ENCODE peak calls at places on chromosomes 7 and 10, in seven cellular contexts. X is GM20000, F is stomach, A is RWPE1, W is OCI-LY7, H is dorsolateral prefrontal cortex, T is uterus. R is an unnamed sample.

GRCh38 chr10:69677914-69678654 is 48.0 kb downstream of the FAM241B start:
- DNase-seq in H (no peak), X (no peak), A (no peak), W (no peak), F (no peak), T (no peak), R (no peak)

GRCh38 chr10:116272497-116273221 is at the start of gene GFRA1:
- DNase-seq in H (no peak), A (no peak), W (no peak), T (peak; percentile 52), F (no peak), X (peak; percentile 63), R (no peak)

GRCh38 chr7:40763319-40764287 is 628.8 kb downstream of the SUGCT start:
- DNase-seq in X (no peak), H (no peak), F (no peak), W (peak; percentile 13), T (no peak), A (no peak), R (no peak)

GRCh38 chr7:41996381-41997035 is 240.5 kb downstream of the GLI3 start:
- DNase-seq in F (no peak), T (no peak), W (peak; percentile 11), A (peak; percentile 93), H (no peak), X (no peak), R (no peak)

GRCh38 chr10:71683301-71683700 is 36.3 kb downstream of the C10orf105 start:
- DNase-seq in A (no peak), T (no peak), F (no peak), H (no peak), X (no peak), W (no peak), R (no peak)

GRCh38 chr10:5047912-5048628 is 44.4 kb upstream of the AKR1C2 start:
- DNase-seq in W (no peak), F (no peak), X (no peak), H (no peak), T (no peak), A (peak; percentile 25), R (no peak)

GRCh38 chr7:151383638-151384351 is 26.0 kb downstream of the WDR86 start:
- DNase-seq in A (peak; percentile 32), T (no peak), W (no peak), F (no peak), X (no peak), H (peak; percentile 27), R (no peak)

GRCh38 chr7:139699640-139700504 is 77.9 kb downstream of the HIPK2 start:
- DNase-seq in W (no peak), H (no peak), T (no peak), A (no peak), X (no peak), F (peak; percentile 25), R (no peak)

GRCh38 chr10:36187382-36188042 is 545.4 kb upstream of the FZD8 start:
- DNase-seq in H (no peak), W (no peak), A (no peak), F (no peak), T (peak; percentile 21), X (no peak), R (no peak)

GRCh38 chr7:50954716-50955115 is 172.0 kb upstream of the GRB10 start:
- DNase-seq in W (no peak), X (no peak), T (no peak), A (no peak), H (no peak), F (no peak), R (no peak)

GRCh38 chr7:22386865-22387264 is 29.9 kb upstream of the RAPGEF5 start:
- DNase-seq in W (no peak), H (no peak), X (peak; percentile 20), T (no peak), A (no peak), F (no peak), R (no peak)
- TF ChIP-seq CTCF in W (no peak), H (no peak), X (no peak), T (no peak), A (no peak), F (no peak), R (no peak)

GRCh38 chr7:3995187-3995586 is 686.9 kb upstream of the FOXK1 start:
- DNase-seq in H (no peak), X (no peak), W (peak; percentile 18), T (no peak), F (no peak), A (peak; percentile 10), R (no peak)
- TF ChIP-seq CTCF in H (no peak), X (no peak), W (peak; percentile 58), T (no peak), F (no peak), A (no peak), R (no peak)

DNA sequence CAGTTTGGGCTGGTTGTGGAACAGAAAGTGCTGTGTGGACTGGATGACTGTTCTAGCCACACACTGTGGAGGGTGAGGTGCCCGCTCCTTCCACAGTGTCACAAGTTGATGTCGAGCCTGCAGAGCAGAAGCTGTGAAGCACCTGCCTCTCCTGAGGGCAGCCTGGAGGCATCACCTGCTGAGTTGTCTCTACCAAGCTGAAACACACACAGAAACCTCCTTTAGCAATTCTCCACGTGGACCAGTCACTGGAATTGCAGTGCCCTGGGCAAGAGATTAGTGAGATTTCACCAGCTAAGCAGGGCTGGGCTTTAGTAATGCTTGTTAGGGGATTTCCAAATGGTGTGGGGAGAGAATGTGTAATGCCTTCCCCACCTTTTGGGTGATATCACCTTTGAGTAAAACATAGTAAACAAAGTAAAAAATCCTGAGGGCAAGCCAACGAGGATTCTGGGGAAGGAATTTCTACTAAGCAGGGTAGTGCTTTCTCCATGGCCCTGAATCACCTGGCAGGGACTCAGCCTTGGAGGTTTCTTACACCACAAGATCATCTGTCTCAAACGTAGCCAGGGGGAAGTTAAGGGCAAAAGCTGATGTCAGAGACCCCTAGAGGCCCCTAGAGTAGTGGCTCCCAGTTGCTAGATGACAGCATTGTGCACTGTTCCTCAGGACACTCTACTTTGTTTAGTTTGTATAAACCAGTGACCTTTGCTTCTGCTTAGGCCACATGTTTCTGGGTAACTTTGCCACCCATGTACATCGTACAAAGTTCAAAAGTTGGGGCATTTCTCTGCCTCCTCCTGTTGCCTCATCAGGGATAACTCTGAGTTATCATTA is 233.1 kb upstream of the IGFBP3 start:
- DNase-seq in W (no peak), H (no peak), T (no peak), A (peak; percentile 59), X (peak; percentile 11), F (no peak), R (no peak)
- TF ChIP-seq CTCF in W (no peak), H (no peak), T (no peak), A (no peak), X (no peak), F (no peak), R (no peak)

DNA sequence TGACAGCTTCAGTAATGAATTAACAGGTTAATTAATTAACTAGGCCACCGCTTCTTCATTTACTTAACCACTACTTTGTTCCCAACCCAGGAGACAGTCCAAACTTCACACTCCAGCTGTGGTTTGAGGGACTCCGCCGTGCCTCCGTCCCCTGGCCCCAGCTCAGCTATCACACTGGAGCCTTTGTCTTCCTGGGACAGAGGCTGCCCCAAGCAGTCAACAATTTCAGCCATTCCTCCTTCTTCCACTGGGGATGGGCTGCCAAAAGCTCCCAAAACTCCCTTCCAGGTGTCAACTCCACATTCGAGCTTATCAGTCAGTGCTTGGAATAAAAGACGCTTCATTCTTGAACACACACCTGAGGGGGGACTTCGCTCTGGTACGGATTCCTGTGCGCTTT is 65.8 kb downstream of the FGFR2 start:
- DNase-seq in X (no peak), T (no peak), H (peak; percentile 59), A (no peak), W (no peak), F (no peak), R (no peak)
- TF ChIP-seq CTCF in X (no peak), T (no peak), H (peak; percentile 22), A (no peak), W (no peak), F (no peak), R (no peak)